ENCODE peak calls at places on chromosome 2, in seven cellular contexts. One of them, this sample, is unnamed.

GRCh38 chr2:157480182-157480961 is 36.5 kb upstream of the CYTIP start:
- DNase-seq in gastrocnemius medialis: peak
- DNase-seq in BJ: no peak
- DNase-seq in astrocyte of the spinal cord: no peak
- DNase-seq in upper lobe of right lung: peak
- DNase-seq in endothelial cell: no peak
- DNase-seq in foreskin fibroblast: peak
- DNase-seq in this sample: peak

GRCh38 chr2:121826036-121826435 is 70.6 kb downstream of the TSN start:
- DNase-seq in BJ: no peak
- DNase-seq in astrocyte of the spinal cord: no peak
- DNase-seq in upper lobe of right lung: no peak
- DNase-seq in foreskin fibroblast: no peak
- DNase-seq in endothelial cell: no peak
- DNase-seq in gastrocnemius medialis: no peak
- DNase-seq in this sample: no peak

GRCh38 chr2:134178109-134178877 is 75.6 kb upstream of the MGAT5 start:
- DNase-seq in foreskin fibroblast: no peak
- DNase-seq in gastrocnemius medialis: no peak
- DNase-seq in endothelial cell: no peak
- DNase-seq in upper lobe of right lung: no peak
- DNase-seq in BJ: no peak
- DNase-seq in astrocyte of the spinal cord: no peak
- DNase-seq in this sample: no peak

GRCh38 chr2:51031004-51031791 is 734 bp downstream of the NRXN1 start:
- DNase-seq in gastrocnemius medialis: no peak
- DNase-seq in endothelial cell: no peak
- DNase-seq in BJ: no peak
- DNase-seq in upper lobe of right lung: no peak
- DNase-seq in foreskin fibroblast: no peak
- DNase-seq in astrocyte of the spinal cord: no peak
- DNase-seq in this sample: no peak

GRCh38 chr2:96934831-96935545 is 51.4 kb downstream of the FAM178B start:
- DNase-seq in gastrocnemius medialis: no peak
- DNase-seq in upper lobe of right lung: no peak
- DNase-seq in foreskin fibroblast: no peak
- DNase-seq in endothelial cell: no peak
- DNase-seq in astrocyte of the spinal cord: no peak
- DNase-seq in BJ: no peak
- DNase-seq in this sample: no peak

GRCh38 chr2:239695728-239696240 is 295.0 kb upstream of the HDAC4 start:
- DNase-seq in BJ: no peak
- DNase-seq in foreskin fibroblast: no peak
- DNase-seq in gastrocnemius medialis: no peak
- DNase-seq in endothelial cell: no peak
- DNase-seq in upper lobe of right lung: peak
- DNase-seq in astrocyte of the spinal cord: no peak
- DNase-seq in this sample: no peak

GRCh38 chr2:46075848-46076247 is 221.4 kb upstream of the EPAS1 start:
- DNase-seq in BJ: no peak
- DNase-seq in endothelial cell: no peak
- DNase-seq in upper lobe of right lung: no peak
- DNase-seq in foreskin fibroblast: peak
- DNase-seq in astrocyte of the spinal cord: no peak
- DNase-seq in gastrocnemius medialis: no peak
- DNase-seq in this sample: no peak

GRCh38 chr2:226423498-226423960 is 376.1 kb downstream of the IRS1 start:
- DNase-seq in BJ: no peak
- DNase-seq in upper lobe of right lung: no peak
- DNase-seq in endothelial cell: peak
- DNase-seq in gastrocnemius medialis: no peak
- DNase-seq in astrocyte of the spinal cord: peak
- DNase-seq in foreskin fibroblast: peak
- DNase-seq in this sample: peak

GRCh38 chr2:172021074-172021931 is 21.6 kb downstream of the METAP1D start:
- DNase-seq in astrocyte of the spinal cord: no peak
- DNase-seq in BJ: no peak
- DNase-seq in upper lobe of right lung: no peak
- DNase-seq in gastrocnemius medialis: no peak
- DNase-seq in endothelial cell: no peak
- DNase-seq in foreskin fibroblast: peak
- DNase-seq in this sample: no peak

GRCh38 chr2:121513597-121514333 is 16.9 kb upstream of the RNU4ATAC start:
- DNase-seq in foreskin fibroblast: no peak
- DNase-seq in gastrocnemius medialis: no peak
- DNase-seq in astrocyte of the spinal cord: no peak
- DNase-seq in upper lobe of right lung: no peak
- DNase-seq in BJ: no peak
- DNase-seq in endothelial cell: no peak
- DNase-seq in this sample: no peak

GRCh38 chr2:66423391-66423790 is 11.5 kb upstream of the MEIS1 start:
- DNase-seq in gastrocnemius medialis: no peak
- DNase-seq in endothelial cell: no peak
- DNase-seq in foreskin fibroblast: no peak
- DNase-seq in astrocyte of the spinal cord: no peak
- DNase-seq in upper lobe of right lung: no peak
- DNase-seq in BJ: no peak
- DNase-seq in this sample: no peak
- TF ChIP-seq CTCF in gastrocnemius medialis: no peak
- TF ChIP-seq CTCF in endothelial cell: no peak
- TF ChIP-seq CTCF in foreskin fibroblast: no peak
- TF ChIP-seq CTCF in astrocyte of the spinal cord: no peak
- TF ChIP-seq CTCF in upper lobe of right lung: no peak
- TF ChIP-seq CTCF in BJ: no peak
- TF ChIP-seq CTCF in this sample: no peak

GRCh38 chr2:100726866-100727265 is 93.1 kb upstream of the NPAS2 start:
- DNase-seq in astrocyte of the spinal cord: no peak
- DNase-seq in gastrocnemius medialis: no peak
- DNase-seq in BJ: no peak
- DNase-seq in endothelial cell: no peak
- DNase-seq in upper lobe of right lung: no peak
- DNase-seq in foreskin fibroblast: no peak
- DNase-seq in this sample: no peak

GRCh38 chr2:100736121-100736915 is 83.6 kb upstream of the NPAS2 start:
- DNase-seq in BJ: no peak
- DNase-seq in endothelial cell: no peak
- DNase-seq in astrocyte of the spinal cord: no peak
- DNase-seq in foreskin fibroblast: no peak
- DNase-seq in gastrocnemius medialis: no peak
- DNase-seq in upper lobe of right lung: no peak
- DNase-seq in this sample: no peak

GRCh38 chr2:100733344-100734187 is 86.4 kb upstream of the NPAS2 start:
- DNase-seq in BJ: no peak
- DNase-seq in endothelial cell: no peak
- DNase-seq in gastrocnemius medialis: peak
- DNase-seq in astrocyte of the spinal cord: peak
- DNase-seq in foreskin fibroblast: peak
- DNase-seq in upper lobe of right lung: peak
- DNase-seq in this sample: no peak

GRCh38 chr2:100731535-100731981 is 88.4 kb upstream of the NPAS2 start:
- DNase-seq in foreskin fibroblast: peak
- DNase-seq in gastrocnemius medialis: no peak
- DNase-seq in astrocyte of the spinal cord: peak
- DNase-seq in endothelial cell: no peak
- DNase-seq in BJ: no peak
- DNase-seq in upper lobe of right lung: no peak
- DNase-seq in this sample: no peak

DNA sequence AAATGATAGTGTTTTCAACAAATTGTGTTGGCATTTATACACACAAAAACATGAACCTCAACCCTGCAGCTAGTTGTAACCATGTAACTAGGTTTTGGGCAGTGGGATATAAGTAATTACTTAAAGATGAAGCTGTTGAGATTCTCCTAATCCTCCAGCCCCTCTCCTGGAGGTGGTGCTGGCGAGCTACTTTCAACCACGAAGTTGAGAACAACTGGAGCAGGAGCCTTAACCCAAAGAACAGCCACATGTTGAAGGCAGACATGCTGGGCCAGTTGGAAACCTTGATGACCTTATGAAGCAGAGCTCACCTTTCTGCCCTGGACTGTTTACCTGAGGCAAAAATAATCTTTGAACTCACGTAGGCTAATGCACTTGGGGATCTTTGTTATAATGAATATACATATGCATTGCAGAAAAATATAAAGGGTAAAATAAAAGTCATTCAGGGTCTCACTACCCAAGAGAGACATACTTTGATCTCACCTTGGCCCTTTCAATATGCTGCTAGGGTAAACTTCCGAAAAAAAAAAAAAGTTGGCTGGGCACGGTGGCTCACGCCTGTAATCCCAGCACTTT is 89.6 kb upstream of the NPAS2 start:
- DNase-seq in foreskin fibroblast: peak
- DNase-seq in endothelial cell: peak
- DNase-seq in upper lobe of right lung: peak
- DNase-seq in astrocyte of the spinal cord: peak
- DNase-seq in gastrocnemius medialis: peak
- DNase-seq in BJ: no peak
- DNase-seq in this sample: peak
- TF ChIP-seq CTCF in foreskin fibroblast: peak
- TF ChIP-seq CTCF in endothelial cell: peak
- TF ChIP-seq CTCF in upper lobe of right lung: peak
- TF ChIP-seq CTCF in astrocyte of the spinal cord: peak
- TF ChIP-seq CTCF in gastrocnemius medialis: peak
- TF ChIP-seq CTCF in BJ: peak
- TF ChIP-seq CTCF in this sample: peak

DNA sequence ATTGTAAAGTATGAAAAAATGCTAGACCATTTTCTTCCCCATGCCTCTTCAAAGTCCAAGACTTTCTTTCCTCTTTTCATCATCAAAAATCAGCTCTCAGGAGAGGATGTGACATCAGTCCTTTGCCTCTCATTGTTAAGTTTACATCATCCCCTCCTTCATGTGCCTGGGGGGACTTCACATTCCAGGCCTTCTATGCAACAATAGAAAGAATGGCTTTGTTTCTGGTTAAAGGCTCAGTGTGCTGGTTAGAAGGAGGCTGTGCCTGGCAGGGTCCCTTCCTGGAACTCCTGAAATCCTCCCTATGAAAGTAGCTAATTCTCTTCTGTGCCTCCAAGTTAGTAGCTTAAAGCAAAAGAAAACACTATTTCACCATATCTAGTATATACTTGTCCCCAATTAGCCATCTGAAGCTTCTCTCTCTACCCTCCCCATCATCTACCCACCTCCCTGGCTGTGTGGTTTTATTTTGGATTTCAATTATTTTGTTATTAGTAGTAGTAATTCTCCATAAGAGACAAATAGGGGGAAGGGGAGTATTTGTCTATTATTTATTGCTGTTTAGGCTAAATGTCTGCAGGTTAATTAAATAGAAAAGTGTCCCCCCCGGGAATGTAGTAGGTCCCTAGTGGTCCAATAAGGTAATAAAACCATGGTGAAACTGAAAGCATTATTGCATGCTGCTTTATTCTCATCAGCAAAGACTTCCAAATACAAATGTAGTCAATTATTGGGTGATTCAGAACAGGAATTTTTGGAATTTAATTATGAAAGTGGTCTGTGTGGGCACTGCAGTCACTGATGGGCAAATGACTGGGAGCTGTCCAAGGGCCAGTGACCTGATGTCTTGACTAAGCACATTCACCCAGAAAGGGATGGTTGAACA is 69.0 kb downstream of the CPO start:
- DNase-seq in BJ: no peak
- DNase-seq in gastrocnemius medialis: no peak
- DNase-seq in endothelial cell: peak
- DNase-seq in upper lobe of right lung: no peak
- DNase-seq in astrocyte of the spinal cord: peak
- DNase-seq in foreskin fibroblast: peak
- DNase-seq in this sample: no peak
- TF ChIP-seq CTCF in BJ: peak
- TF ChIP-seq CTCF in gastrocnemius medialis: no peak
- TF ChIP-seq CTCF in endothelial cell: peak
- TF ChIP-seq CTCF in upper lobe of right lung: peak
- TF ChIP-seq CTCF in astrocyte of the spinal cord: peak
- TF ChIP-seq CTCF in foreskin fibroblast: peak
- TF ChIP-seq CTCF in this sample: no peak

GRCh38 chr2:1618191-1618961 is 125.9 kb downstream of the PXDN start:
- DNase-seq in endothelial cell: no peak
- DNase-seq in foreskin fibroblast: no peak
- DNase-seq in BJ: no peak
- DNase-seq in upper lobe of right lung: peak
- DNase-seq in gastrocnemius medialis: no peak
- DNase-seq in astrocyte of the spinal cord: no peak
- DNase-seq in this sample: no peak
- TF ChIP-seq CTCF in endothelial cell: no peak
- TF ChIP-seq CTCF in foreskin fibroblast: no peak
- TF ChIP-seq CTCF in BJ: no peak
- TF ChIP-seq CTCF in upper lobe of right lung: no peak
- TF ChIP-seq CTCF in gastrocnemius medialis: no peak
- TF ChIP-seq CTCF in astrocyte of the spinal cord: no peak
- TF ChIP-seq CTCF in this sample: no peak

GRCh38 chr2:174465327-174465726 is 21.5 kb downstream of the GPR155 start:
- DNase-seq in foreskin fibroblast: no peak
- DNase-seq in BJ: no peak
- DNase-seq in gastrocnemius medialis: no peak
- DNase-seq in astrocyte of the spinal cord: no peak
- DNase-seq in endothelial cell: no peak
- DNase-seq in upper lobe of right lung: no peak
- DNase-seq in this sample: no peak
- TF ChIP-seq CTCF in foreskin fibroblast: no peak
- TF ChIP-seq CTCF in BJ: no peak
- TF ChIP-seq CTCF in gastrocnemius medialis: no peak
- TF ChIP-seq CTCF in astrocyte of the spinal cord: no peak
- TF ChIP-seq CTCF in endothelial cell: no peak
- TF ChIP-seq CTCF in upper lobe of right lung: no peak
- TF ChIP-seq CTCF in this sample: no peak

GRCh38 chr2:187593098-187593497 is 38.9 kb upstream of the TFPI start:
- DNase-seq in endothelial cell: no peak
- DNase-seq in gastrocnemius medialis: no peak
- DNase-seq in BJ: no peak
- DNase-seq in upper lobe of right lung: no peak
- DNase-seq in astrocyte of the spinal cord: no peak
- DNase-seq in foreskin fibroblast: no peak
- DNase-seq in this sample: no peak

GRCh38 chr2:187593697-187594096 is 39.5 kb upstream of the TFPI start:
- DNase-seq in astrocyte of the spinal cord: peak
- DNase-seq in foreskin fibroblast: peak
- DNase-seq in BJ: no peak
- DNase-seq in endothelial cell: no peak
- DNase-seq in upper lobe of right lung: no peak
- DNase-seq in gastrocnemius medialis: no peak
- DNase-seq in this sample: no peak

GRCh38 chr2:187590175-187590574 is 35.9 kb upstream of the TFPI start:
- DNase-seq in endothelial cell: no peak
- DNase-seq in gastrocnemius medialis: no peak
- DNase-seq in upper lobe of right lung: no peak
- DNase-seq in astrocyte of the spinal cord: no peak
- DNase-seq in BJ: no peak
- DNase-seq in foreskin fibroblast: no peak
- DNase-seq in this sample: no peak

GRCh38 chr2:187594801-187595200 is 40.6 kb upstream of the TFPI start:
- DNase-seq in endothelial cell: no peak
- DNase-seq in foreskin fibroblast: peak
- DNase-seq in BJ: no peak
- DNase-seq in astrocyte of the spinal cord: peak
- DNase-seq in upper lobe of right lung: no peak
- DNase-seq in gastrocnemius medialis: no peak
- DNase-seq in this sample: no peak
- TF ChIP-seq CTCF in endothelial cell: no peak
- TF ChIP-seq CTCF in foreskin fibroblast: no peak
- TF ChIP-seq CTCF in BJ: no peak
- TF ChIP-seq CTCF in astrocyte of the spinal cord: no peak
- TF ChIP-seq CTCF in upper lobe of right lung: peak
- TF ChIP-seq CTCF in gastrocnemius medialis: no peak
- TF ChIP-seq CTCF in this sample: no peak